ENCODE peak calls at places on chromosomes 12 and 14, in six cellular contexts. One of them, this sample, is unnamed.
A peak's percentile ranks its signal among the peaks of the same experiment; 100 is the strongest.

GRCh38 chr14:56211844-56212243 is 93.6 kb downstream of the PELI2 start:
- DNase-seq in HCEC 1CT: no peak
- DNase-seq in effector CD4-positive, alpha-beta T cell: no peak
- DNase-seq in NT2/D1: no peak
- DNase-seq in H9: no peak
- DNase-seq in substantia nigra: no peak
- DNase-seq in this sample: no peak

GRCh38 chr14:59189281-59189821 is 884 bp downstream of the DAAM1 start:
- DNase-seq in substantia nigra: no peak
- DNase-seq in H9: peak; percentile 28
- DNase-seq in NT2/D1: no peak
- DNase-seq in effector CD4-positive, alpha-beta T cell: peak; percentile 18
- DNase-seq in HCEC 1CT: peak; percentile 19
- DNase-seq in this sample: peak; percentile 18

GRCh38 chr14:59356298-59356697 is 108.9 kb downstream of the GPR135 start:
- DNase-seq in effector CD4-positive, alpha-beta T cell: no peak
- DNase-seq in NT2/D1: no peak
- DNase-seq in H9: no peak
- DNase-seq in HCEC 1CT: no peak
- DNase-seq in substantia nigra: no peak
- DNase-seq in this sample: no peak

GRCh38 chr12:47079894-47080724 is at the start of gene AMIGO2:
- DNase-seq in H9: peak; percentile 65
- DNase-seq in NT2/D1: no peak
- DNase-seq in substantia nigra: no peak
- DNase-seq in HCEC 1CT: peak; percentile 36
- DNase-seq in effector CD4-positive, alpha-beta T cell: peak; percentile 25
- DNase-seq in this sample: no peak

GRCh38 chr14:75982724-75983358 is 1.0 kb upstream of the TGFB3 start:
- DNase-seq in HCEC 1CT: peak; percentile 62
- DNase-seq in substantia nigra: no peak
- DNase-seq in effector CD4-positive, alpha-beta T cell: no peak
- DNase-seq in NT2/D1: no peak
- DNase-seq in H9: no peak
- DNase-seq in this sample: no peak

GRCh38 chr12:54258286-54258685 is 21.6 kb downstream of the CBX5 start:
- DNase-seq in NT2/D1: no peak
- DNase-seq in substantia nigra: no peak
- DNase-seq in H9: no peak
- DNase-seq in HCEC 1CT: no peak
- DNase-seq in effector CD4-positive, alpha-beta T cell: no peak
- DNase-seq in this sample: no peak

GRCh38 chr12:3604750-3605638 is 114.0 kb downstream of the PRMT8 start:
- DNase-seq in substantia nigra: no peak
- DNase-seq in NT2/D1: peak; percentile 66
- DNase-seq in H9: peak; percentile 74
- DNase-seq in effector CD4-positive, alpha-beta T cell: no peak
- DNase-seq in HCEC 1CT: no peak
- DNase-seq in this sample: no peak

GRCh38 chr12:3574986-3575385 is 84.0 kb downstream of the PRMT8 start:
- DNase-seq in substantia nigra: no peak
- DNase-seq in effector CD4-positive, alpha-beta T cell: no peak
- DNase-seq in H9: no peak
- DNase-seq in NT2/D1: no peak
- DNase-seq in HCEC 1CT: no peak
- DNase-seq in this sample: no peak

GRCh38 chr14:99605299-99605961 is 1.4 kb upstream of the CCDC85C start:
- DNase-seq in HCEC 1CT: peak; percentile 24
- DNase-seq in NT2/D1: no peak
- DNase-seq in H9: peak; percentile 49
- DNase-seq in effector CD4-positive, alpha-beta T cell: peak; percentile 74
- DNase-seq in substantia nigra: no peak
- DNase-seq in this sample: peak; percentile 74

GRCh38 chr12:51822956-51823355 is 25.6 kb downstream of the FIGNL2 start:
- DNase-seq in substantia nigra: no peak
- DNase-seq in HCEC 1CT: no peak
- DNase-seq in NT2/D1: no peak
- DNase-seq in H9: no peak
- DNase-seq in effector CD4-positive, alpha-beta T cell: no peak
- DNase-seq in this sample: no peak

GRCh38 chr12:101666017-101666728 is 31.3 kb upstream of the CHPT1 start:
- DNase-seq in H9: no peak
- DNase-seq in NT2/D1: no peak
- DNase-seq in effector CD4-positive, alpha-beta T cell: no peak
- DNase-seq in HCEC 1CT: no peak
- DNase-seq in substantia nigra: peak; percentile 55
- DNase-seq in this sample: no peak

GRCh38 chr14:76169776-76170175 is 18.1 kb downstream of the GPATCH2L start:
- DNase-seq in H9: no peak
- DNase-seq in substantia nigra: no peak
- DNase-seq in NT2/D1: no peak
- DNase-seq in HCEC 1CT: no peak
- DNase-seq in effector CD4-positive, alpha-beta T cell: no peak
- DNase-seq in this sample: no peak

GRCh38 chr14:65958664-65959562 is 527.3 kb upstream of the CCDC196 start:
- DNase-seq in effector CD4-positive, alpha-beta T cell: no peak
- DNase-seq in substantia nigra: no peak
- DNase-seq in HCEC 1CT: peak; percentile 23
- DNase-seq in H9: no peak
- DNase-seq in NT2/D1: peak; percentile 33
- DNase-seq in this sample: no peak

GRCh38 chr12:30763053-30763452 is 8.3 kb upstream of the CAPRIN2 start:
- DNase-seq in H9: no peak
- DNase-seq in HCEC 1CT: no peak
- DNase-seq in effector CD4-positive, alpha-beta T cell: no peak
- DNase-seq in NT2/D1: no peak
- DNase-seq in substantia nigra: no peak
- DNase-seq in this sample: no peak

GRCh38 chr12:15933751-15934150 is 22.6 kb downstream of the DERA start:
- DNase-seq in HCEC 1CT: no peak
- DNase-seq in NT2/D1: no peak
- DNase-seq in substantia nigra: no peak
- DNase-seq in effector CD4-positive, alpha-beta T cell: no peak
- DNase-seq in H9: no peak
- DNase-seq in this sample: no peak

GRCh38 chr14:81432171-81432570 is 32.0 kb upstream of the STON2 start:
- DNase-seq in effector CD4-positive, alpha-beta T cell: no peak
- DNase-seq in substantia nigra: no peak
- DNase-seq in NT2/D1: no peak
- DNase-seq in HCEC 1CT: no peak
- DNase-seq in H9: no peak
- DNase-seq in this sample: no peak

GRCh38 chr12:77855548-77855947 is 24.9 kb downstream of the NAV3 start:
- DNase-seq in NT2/D1: no peak
- DNase-seq in substantia nigra: no peak
- DNase-seq in H9: no peak
- DNase-seq in HCEC 1CT: peak; percentile 26
- DNase-seq in effector CD4-positive, alpha-beta T cell: no peak
- DNase-seq in this sample: no peak

GRCh38 chr12:24879644-24880043 is 69.3 kb downstream of the BCAT1 start:
- DNase-seq in HCEC 1CT: no peak
- DNase-seq in H9: no peak
- DNase-seq in NT2/D1: no peak
- DNase-seq in effector CD4-positive, alpha-beta T cell: no peak
- DNase-seq in substantia nigra: no peak
- DNase-seq in this sample: no peak

GRCh38 chr12:12736759-12737676 is 19.9 kb downstream of the CDKN1B start:
- DNase-seq in H9: no peak
- DNase-seq in effector CD4-positive, alpha-beta T cell: peak; percentile 30
- DNase-seq in substantia nigra: no peak
- DNase-seq in HCEC 1CT: peak; percentile 78
- DNase-seq in NT2/D1: no peak
- DNase-seq in this sample: peak; percentile 33